ENCODE peak calls at places on chromosome 3, in five cellular contexts. One of them, this sample, is unnamed.

GRCh38 chr3:150097588-150097890 is 126.8 kb upstream of the PFN2 start:
- DNase-seq in GM23248: peak; percentile 87
- DNase-seq in heart right ventricle: no peak
- DNase-seq in body of pancreas: no peak
- DNase-seq in heart left ventricle: no peak
- DNase-seq in this sample: no peak

GRCh38 chr3:107894998-107895397 is 195.8 kb downstream of the CD47 start:
- DNase-seq in GM23248: no peak
- DNase-seq in heart right ventricle: no peak
- DNase-seq in body of pancreas: no peak
- DNase-seq in heart left ventricle: no peak
- DNase-seq in this sample: no peak

GRCh38 chr3:99720985-99721632 is 82.7 kb downstream of the COL8A1 start:
- DNase-seq in GM23248: peak; percentile 52
- DNase-seq in heart right ventricle: no peak
- DNase-seq in body of pancreas: no peak
- DNase-seq in heart left ventricle: no peak
- DNase-seq in this sample: no peak

GRCh38 chr3:40254898-40255297 is 54.6 kb upstream of the EIF1B start:
- DNase-seq in GM23248: no peak
- DNase-seq in heart right ventricle: no peak
- DNase-seq in body of pancreas: no peak
- DNase-seq in heart left ventricle: no peak
- DNase-seq in this sample: no peak

GRCh38 chr3:16322189-16322588 is 57.2 kb downstream of the OXNAD1 start:
- DNase-seq in GM23248: no peak
- DNase-seq in heart right ventricle: no peak
- DNase-seq in body of pancreas: no peak
- DNase-seq in heart left ventricle: no peak
- DNase-seq in this sample: no peak

GRCh38 chr3:107705046-107705445 is 182.3 kb downstream of the BBX start:
- DNase-seq in GM23248: no peak
- DNase-seq in heart right ventricle: no peak
- DNase-seq in body of pancreas: no peak
- DNase-seq in heart left ventricle: no peak
- DNase-seq in this sample: no peak

GRCh38 chr3:137930976-137931375 is 79.0 kb upstream of the CLDN18 start:
- DNase-seq in GM23248: no peak
- DNase-seq in heart right ventricle: no peak
- DNase-seq in body of pancreas: no peak
- DNase-seq in heart left ventricle: no peak
- DNase-seq in this sample: no peak

GRCh38 chr3:42376397-42376798 is 34.0 kb downstream of the LYZL4 start:
- DNase-seq in GM23248: peak; percentile 74
- DNase-seq in heart right ventricle: peak; percentile 38
- DNase-seq in body of pancreas: peak; percentile 15
- DNase-seq in heart left ventricle: peak; percentile 29
- DNase-seq in this sample: no peak

GRCh38 chr3:86993704-86994103 is 2.8 kb upstream of the VGLL3 start:
- DNase-seq in GM23248: peak; percentile 85
- DNase-seq in heart right ventricle: no peak
- DNase-seq in body of pancreas: no peak
- DNase-seq in heart left ventricle: no peak
- DNase-seq in this sample: peak; percentile 45

GRCh38 chr3:19702416-19703078 is 231.5 kb downstream of the EFHB start:
- DNase-seq in GM23248: no peak
- DNase-seq in heart right ventricle: no peak
- DNase-seq in body of pancreas: no peak
- DNase-seq in heart left ventricle: peak; percentile 11
- DNase-seq in this sample: no peak

GRCh38 chr3:171429635-171430034 is 30.6 kb downstream of the TNIK start:
- DNase-seq in GM23248: no peak
- DNase-seq in heart right ventricle: no peak
- DNase-seq in body of pancreas: no peak
- DNase-seq in heart left ventricle: no peak
- DNase-seq in this sample: no peak

GRCh38 chr3:184563941-184564684 is 2.5 kb downstream of the EPHB3 start:
- DNase-seq in GM23248: no peak
- DNase-seq in heart right ventricle: no peak
- DNase-seq in body of pancreas: no peak
- DNase-seq in heart left ventricle: no peak
- DNase-seq in this sample: no peak

GRCh38 chr3:30098206-30098605 is 508.2 kb upstream of the TGFBR2 start:
- DNase-seq in GM23248: peak; percentile 66
- DNase-seq in heart right ventricle: no peak
- DNase-seq in body of pancreas: no peak
- DNase-seq in heart left ventricle: no peak
- DNase-seq in this sample: no peak

GRCh38 chr3:189355481-189356201 is 183.9 kb downstream of the TPRG1 start:
- DNase-seq in GM23248: peak; percentile 70
- DNase-seq in heart right ventricle: no peak
- DNase-seq in body of pancreas: no peak
- DNase-seq in heart left ventricle: no peak
- DNase-seq in this sample: peak; percentile 38

GRCh38 chr3:71576966-71577459 is 6.5 kb downstream of the FOXP1 start:
- DNase-seq in GM23248: no peak
- DNase-seq in heart right ventricle: no peak
- DNase-seq in body of pancreas: no peak
- DNase-seq in heart left ventricle: no peak
- DNase-seq in this sample: no peak
- H3K4me3 ChIP-seq in GM23248: no peak overlapping the region
- H3K4me3 ChIP-seq in heart right ventricle: no peak overlapping the region
- H3K4me3 ChIP-seq in body of pancreas: no peak overlapping the region
- H3K4me3 ChIP-seq in heart left ventricle: no peak overlapping the region
- H3K4me3 ChIP-seq in this sample: no peak overlapping the region

GRCh38 chr3:195258449-195259145 is 12.4 kb downstream of the XXYLT1 start:
- DNase-seq in GM23248: no peak
- DNase-seq in heart right ventricle: no peak
- DNase-seq in body of pancreas: no peak
- DNase-seq in heart left ventricle: no peak
- DNase-seq in this sample: peak; percentile 28

GRCh38 chr3:195259564-195260285 is 11.2 kb downstream of the XXYLT1 start:
- DNase-seq in GM23248: peak; percentile 97
- DNase-seq in heart right ventricle: peak; percentile 93
- DNase-seq in body of pancreas: peak; percentile 80
- DNase-seq in heart left ventricle: peak; percentile 92
- DNase-seq in this sample: peak; percentile 94

GRCh38 chr3:195261925-195262324 is 9.0 kb downstream of the XXYLT1 start:
- DNase-seq in GM23248: no peak
- DNase-seq in heart right ventricle: no peak
- DNase-seq in body of pancreas: no peak
- DNase-seq in heart left ventricle: no peak
- DNase-seq in this sample: no peak

GRCh38 chr3:195259146-195259563 is 11.8 kb downstream of the XXYLT1 start:
- DNase-seq in GM23248: peak; percentile 76
- DNase-seq in heart right ventricle: no peak
- DNase-seq in body of pancreas: no peak
- DNase-seq in heart left ventricle: no peak
- DNase-seq in this sample: no peak

DNA sequence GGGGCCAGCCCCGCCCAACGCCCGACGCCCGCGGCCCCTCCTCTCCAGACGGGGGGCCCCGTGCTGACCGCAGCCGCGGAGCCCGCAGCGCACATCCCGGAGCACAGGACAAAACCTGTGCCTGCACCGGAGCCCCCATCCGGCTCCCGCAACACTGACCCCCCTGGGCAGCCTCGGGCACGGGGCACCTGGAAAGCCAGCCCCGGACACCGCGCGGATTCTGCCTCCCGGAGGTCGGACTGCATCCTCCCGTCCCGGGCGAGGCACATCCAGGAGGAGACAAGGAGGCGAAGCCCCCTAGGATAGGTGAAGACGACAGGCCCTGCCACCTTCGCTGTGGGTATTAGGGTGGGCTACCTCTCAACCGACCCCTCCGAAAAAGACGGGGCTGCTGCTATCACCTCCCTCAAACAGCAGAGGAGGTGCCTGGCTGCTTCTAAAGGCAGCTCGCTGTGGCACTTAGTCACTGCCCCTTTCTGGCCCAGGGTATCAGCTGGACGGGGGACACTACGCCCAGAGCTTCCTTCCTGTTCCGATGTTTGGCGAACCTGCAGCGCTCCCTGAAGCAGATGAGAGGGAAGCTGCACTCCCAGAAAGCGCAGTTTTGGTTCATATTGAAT is 10.6 kb downstream of the XXYLT1 start:
- DNase-seq in GM23248: peak; percentile 29
- DNase-seq in heart right ventricle: peak; percentile 32
- DNase-seq in body of pancreas: no peak
- DNase-seq in heart left ventricle: no peak
- DNase-seq in this sample: no peak
- H3K27ac ChIP-seq in GM23248: no peak overlapping the region
- H3K27ac ChIP-seq in heart right ventricle: peak overlapping the region; percentile 74
- H3K27ac ChIP-seq in body of pancreas: no peak overlapping the region
- H3K27ac ChIP-seq in heart left ventricle: peak overlapping the region; percentile 89
- H3K27ac ChIP-seq in this sample: no peak overlapping the region

DNA sequence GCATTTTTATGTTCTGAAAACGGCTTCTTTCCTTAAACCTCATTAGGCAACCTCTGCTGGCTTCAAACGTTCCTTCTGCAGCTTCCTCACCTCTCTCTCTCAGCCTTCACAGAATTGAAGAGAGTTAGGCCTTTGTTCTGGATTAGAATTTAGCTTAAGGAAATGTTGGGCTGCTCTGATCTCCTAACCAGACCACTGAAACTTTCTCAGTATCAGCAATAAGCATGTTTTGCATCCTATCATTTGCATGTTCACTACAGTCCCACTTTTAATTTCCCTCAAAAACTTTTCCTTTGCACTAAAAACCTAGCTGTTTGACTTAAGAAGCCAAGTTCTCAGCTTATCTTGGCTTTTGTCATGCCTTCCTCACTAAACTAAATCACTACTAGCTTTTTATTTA is 49.5 kb downstream of the SMARCC1 start:
- DNase-seq in GM23248: no peak
- DNase-seq in heart right ventricle: no peak
- DNase-seq in body of pancreas: no peak
- DNase-seq in heart left ventricle: no peak
- DNase-seq in this sample: no peak
- H3K36me3 ChIP-seq in GM23248: peaks cover 56% of the 10 kb centered on the region
- H3K36me3 ChIP-seq in heart right ventricle: peaks cover 99% of the 10 kb centered on the region
- H3K36me3 ChIP-seq in body of pancreas: peaks cover 31% of the 10 kb centered on the region
- H3K36me3 ChIP-seq in heart left ventricle: peaks cover 43% of the 10 kb centered on the region
- H3K36me3 ChIP-seq in this sample: peaks cover 64% of the 10 kb centered on the region

GRCh38 chr3:126287171-126287535 is 70.1 kb downstream of the KLF15 start:
- DNase-seq in GM23248: no peak
- DNase-seq in heart right ventricle: no peak
- DNase-seq in body of pancreas: no peak
- DNase-seq in heart left ventricle: no peak
- DNase-seq in this sample: no peak
- H3K4me3 ChIP-seq in GM23248: peak overlapping the region; percentile 74
- H3K4me3 ChIP-seq in heart right ventricle: peak overlapping the region; percentile 14
- H3K4me3 ChIP-seq in body of pancreas: peak overlapping the region; percentile 12
- H3K4me3 ChIP-seq in heart left ventricle: peak overlapping the region; percentile 48
- H3K4me3 ChIP-seq in this sample: peak overlapping the region; percentile 8

DNA sequence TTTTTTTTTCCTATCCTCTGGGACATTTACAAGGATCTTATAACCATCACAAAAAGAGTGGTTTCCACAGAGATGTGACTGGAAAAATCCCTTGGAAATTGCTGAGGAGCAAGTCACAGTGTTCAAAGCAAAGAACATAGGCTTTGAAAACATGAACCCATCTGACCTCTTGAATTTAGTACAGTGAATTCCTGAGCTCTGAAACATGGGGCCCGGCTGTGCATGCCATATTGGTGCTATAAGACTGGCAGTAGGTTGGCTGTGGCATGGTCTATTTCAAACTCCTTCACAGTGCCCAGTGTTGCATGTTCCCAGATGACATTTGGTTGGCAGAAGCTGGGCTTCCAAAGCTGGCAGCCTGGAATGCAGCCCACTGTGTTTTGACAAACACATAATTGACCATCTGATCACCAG is 202.2 kb downstream of the TIGIT start:
- DNase-seq in GM23248: peak; percentile 83
- DNase-seq in heart right ventricle: peak; percentile 77
- DNase-seq in body of pancreas: no peak
- DNase-seq in heart left ventricle: peak; percentile 70
- DNase-seq in this sample: no peak
- H3K27ac ChIP-seq in GM23248: peak overlapping the region; percentile 77
- H3K27ac ChIP-seq in heart right ventricle: peak overlapping the region; percentile 32
- H3K27ac ChIP-seq in body of pancreas: no peak overlapping the region
- H3K27ac ChIP-seq in heart left ventricle: peak overlapping the region; percentile 36
- H3K27ac ChIP-seq in this sample: no peak overlapping the region

DNA sequence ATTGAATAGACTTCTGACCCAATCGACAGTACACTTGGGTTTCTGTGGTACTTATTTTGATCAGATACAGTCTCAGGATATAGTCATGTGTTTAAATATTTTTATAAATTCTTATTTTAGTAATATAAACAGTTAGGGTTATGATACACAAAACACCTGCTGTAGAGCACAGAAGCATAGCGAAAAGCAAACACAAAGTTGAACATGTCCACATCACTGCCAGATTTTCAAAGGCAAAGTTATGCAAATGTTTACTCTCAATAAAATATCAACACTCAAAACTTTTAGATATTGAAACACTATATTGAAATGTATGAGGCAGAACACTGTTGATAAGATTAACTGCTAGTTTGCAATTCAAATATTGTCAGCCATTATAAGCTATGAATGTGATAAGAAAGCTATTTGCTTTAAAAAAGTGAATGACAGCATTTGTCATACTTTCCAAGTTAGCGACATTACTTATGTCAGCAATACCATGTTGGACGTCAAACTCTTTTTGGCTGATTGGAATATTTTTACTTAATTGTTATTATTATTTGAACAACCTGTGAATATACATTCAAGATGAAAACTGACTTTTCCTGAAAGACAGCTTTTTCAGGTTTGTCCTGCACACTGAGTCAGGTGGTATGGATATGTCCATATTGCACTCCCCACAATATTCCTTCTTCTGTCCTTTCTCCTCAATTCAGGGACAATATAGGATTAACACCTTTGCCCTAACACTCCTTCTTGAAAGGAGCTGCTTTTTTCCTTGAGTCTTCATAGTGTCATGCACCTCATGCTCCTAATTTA is 367.1 kb downstream of the EPHA3 start:
- DNase-seq in GM23248: no peak
- DNase-seq in heart right ventricle: no peak
- DNase-seq in body of pancreas: no peak
- DNase-seq in heart left ventricle: no peak
- DNase-seq in this sample: no peak
- H3K36me3 ChIP-seq in GM23248: no peaks in the 10 kb centered on the region
- H3K36me3 ChIP-seq in heart right ventricle: no peaks in the 10 kb centered on the region
- H3K36me3 ChIP-seq in body of pancreas: no peaks in the 10 kb centered on the region
- H3K36me3 ChIP-seq in heart left ventricle: no peaks in the 10 kb centered on the region
- H3K36me3 ChIP-seq in this sample: no peaks in the 10 kb centered on the region

DNA sequence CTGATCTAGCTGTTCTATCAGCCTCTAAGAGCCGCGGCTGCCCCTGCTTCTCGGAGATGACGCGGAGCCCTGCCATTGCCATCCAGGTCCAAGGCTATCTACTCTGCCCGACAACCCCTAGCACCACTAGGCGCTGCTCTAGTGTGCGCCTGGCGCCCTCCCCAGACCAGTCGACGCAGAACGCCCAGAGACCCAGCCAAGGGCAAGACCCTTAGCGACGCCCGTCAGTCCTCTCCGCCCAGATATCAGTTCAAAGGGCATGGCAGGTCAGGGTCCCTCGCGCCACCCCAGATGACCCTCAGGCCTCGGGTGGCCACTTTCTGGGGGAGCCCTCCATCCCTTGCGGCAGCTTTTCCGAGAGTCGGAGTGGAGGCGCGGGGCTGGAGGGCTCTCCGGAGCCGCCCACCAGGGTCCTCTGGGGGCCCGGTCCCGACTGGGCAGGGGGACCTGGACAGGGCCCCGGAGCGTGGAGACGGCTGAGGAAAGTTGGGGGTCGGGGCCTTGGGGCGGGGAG is 371 bp upstream of the CLSTN2 start:
- DNase-seq in GM23248: peak; percentile 4
- DNase-seq in heart right ventricle: peak; percentile 52
- DNase-seq in body of pancreas: peak; percentile 74
- DNase-seq in heart left ventricle: peak; percentile 47
- DNase-seq in this sample: peak; percentile 11
- H3K4me3 ChIP-seq in GM23248: peak overlapping the region; percentile 59
- H3K4me3 ChIP-seq in heart right ventricle: peak overlapping the region; percentile 50
- H3K4me3 ChIP-seq in body of pancreas: peak overlapping the region; percentile 7
- H3K4me3 ChIP-seq in heart left ventricle: peak overlapping the region; percentile 55
- H3K4me3 ChIP-seq in this sample: peak overlapping the region; percentile 28

This sample was measured in SJSA1.